ENCODE peak calls at places on chromosomes 6 and 20, in four cellular contexts. X is HEK293T, U is HepG2, S is WTC11. P is an unnamed sample.

GRCh38 chr20:17841751-17842191 is 126.8 kb downstream of the SNX5 start:
- DNase-seq in X (no peak), U (no peak), S (no peak), P (no peak)

GRCh38 chr6:150857062-150857905 is 8.2 kb upstream of the MTHFD1L start:
- DNase-seq in X (no peak), U (peak), S (no peak), P (no peak)

GRCh38 chr6:54037277-54037779 is 73.9 kb upstream of the MLIP start:
- DNase-seq in X (no peak), U (peak), S (no peak), P (no peak)

GRCh38 chr6:76771076-76771634 is 692.1 kb downstream of the HTR1B start:
- DNase-seq in X (no peak), U (no peak), S (no peak), P (no peak)

GRCh38 chr6:25193147-25193864 is 85.9 kb upstream of the CARMIL1 start:
- DNase-seq in X (no peak), U (no peak), S (no peak), P (no peak)

GRCh38 chr6:3405679-3406078 is 51.2 kb downstream of the SLC22A23 start:
- DNase-seq in X (no peak), U (peak), S (no peak), P (no peak)

GRCh38 chr6:83176256-83176655 is 16.8 kb downstream of the PGM3 start:
- DNase-seq in X (no peak), U (no peak), S (no peak), P (no peak)

GRCh38 chr6:152482289-152482688 is 154.9 kb downstream of the SYNE1 start:
- DNase-seq in X (no peak), U (no peak), S (no peak), P (no peak)

GRCh38 chr6:168192901-168193815 is 114.1 kb upstream of the FRMD1 start:
- DNase-seq in X (no peak), U (no peak), S (no peak), P (no peak)

GRCh38 chr6:116278478-116278822 is 1.3 kb downstream of the TSPYL1 start:
- DNase-seq in X (no peak), U (no peak), S (no peak), P (no peak)

GRCh38 chr6:7914991-7915789 is 4.6 kb upstream of the TXNDC5 start:
- DNase-seq in X (no peak), U (no peak), S (no peak), P (no peak)

GRCh38 chr20:17648306-17648646 is 33.8 kb downstream of the RRBP1 start:
- DNase-seq in X (no peak), U (no peak), S (no peak), P (no peak)

GRCh38 chr6:111591370-111591900 is 14.2 kb downstream of the TRAF3IP2 start:
- DNase-seq in X (peak), U (peak), S (no peak), P (peak)

DNA sequence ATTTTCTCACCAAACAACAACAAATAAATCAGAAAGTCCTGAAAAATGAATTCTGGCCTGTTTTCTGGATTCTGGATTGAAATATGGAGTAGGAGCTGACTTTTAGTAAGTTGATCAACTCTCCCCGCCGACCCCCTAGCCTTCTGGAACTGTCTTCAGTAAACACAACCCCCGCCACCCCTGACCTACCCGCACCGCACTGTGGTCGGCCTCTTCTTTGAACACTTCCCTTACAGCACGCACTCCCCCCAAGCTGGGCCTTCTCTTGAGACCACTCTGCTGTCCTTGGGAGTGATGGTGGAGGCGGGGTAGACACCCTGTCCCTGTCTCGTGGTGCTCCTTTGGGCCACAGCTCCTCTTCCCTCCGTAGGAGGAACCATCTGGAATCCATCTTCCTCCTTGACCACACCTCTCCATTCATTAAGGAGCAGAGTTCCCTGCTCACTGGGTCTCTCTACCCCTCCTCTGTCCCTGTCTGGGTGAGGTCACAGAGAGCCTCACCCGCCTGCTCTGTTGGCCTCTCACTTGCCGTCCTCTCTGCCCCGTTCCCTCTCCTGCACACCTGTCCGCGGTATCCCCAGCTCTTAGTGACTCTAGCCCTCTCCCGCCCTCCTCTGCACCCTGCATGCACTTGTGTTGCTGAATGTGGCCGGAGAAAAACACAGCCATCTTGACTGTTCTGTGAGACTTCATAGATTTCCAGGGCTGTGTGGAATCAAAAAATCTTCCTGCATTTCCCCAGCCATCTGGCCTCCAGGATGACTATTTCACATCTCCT is 19.1 kb downstream of the SYNJ2 start:
- DNase-seq in X (no peak), U (no peak), S (no peak), P (no peak)
- TF ChIP-seq ELF4 in X (no peak), U (no peak), S (no peak), P (no peak)

GRCh38 chr6:13097454-13097853 is 230.9 kb downstream of the TBC1D7 start:
- DNase-seq in X (no peak), U (no peak), S (no peak), P (no peak)
- TF ChIP-seq ELF4 in X (no peak), U (no peak), S (no peak), P (no peak)

GRCh38 chr20:53149652-53150205 is 177.6 kb downstream of the TSHZ2 start:
- DNase-seq in X (no peak), U (no peak), S (no peak), P (no peak)
- TF ChIP-seq ELF4 in X (no peak), U (no peak), S (no peak), P (no peak)

GRCh38 chr6:131781717-131782116 is 26.1 kb upstream of the ENPP1 start:
- DNase-seq in X (no peak), U (no peak), S (no peak), P (no peak)

GRCh38 chr6:131780600-131780999 is 27.2 kb upstream of the ENPP1 start:
- DNase-seq in X (no peak), U (no peak), S (no peak), P (no peak)

GRCh38 chr6:131784561-131784960 is 23.3 kb upstream of the ENPP1 start:
- DNase-seq in X (no peak), U (no peak), S (no peak), P (no peak)

GRCh38 chr6:131779304-131779703 is 28.5 kb upstream of the ENPP1 start:
- DNase-seq in X (no peak), U (no peak), S (no peak), P (no peak)

DNA sequence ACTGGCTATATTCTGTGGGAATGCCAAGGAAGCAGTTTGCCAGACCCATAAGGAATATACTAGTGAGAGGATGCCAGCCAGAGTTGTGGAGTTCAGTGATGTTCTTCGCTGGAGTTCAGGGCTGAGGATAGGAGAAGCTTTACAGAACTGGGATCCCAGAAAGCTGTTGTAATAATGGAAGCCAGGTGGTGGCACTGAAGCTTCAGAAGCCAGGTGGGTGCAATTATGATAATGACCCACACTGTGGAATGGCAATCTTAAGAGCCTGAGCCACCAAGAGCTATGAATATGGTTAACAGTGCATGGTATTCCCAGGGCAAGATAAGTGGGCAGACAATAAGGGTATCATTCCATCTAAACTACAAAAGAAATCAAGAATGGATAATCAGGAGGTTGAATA is 25.1 kb upstream of the ENPP1 start:
- DNase-seq in X (no peak), U (no peak), S (no peak), P (no peak)
- TF ChIP-seq ELF4 in X (no peak), U (no peak), S (no peak), P (no peak)

DNA sequence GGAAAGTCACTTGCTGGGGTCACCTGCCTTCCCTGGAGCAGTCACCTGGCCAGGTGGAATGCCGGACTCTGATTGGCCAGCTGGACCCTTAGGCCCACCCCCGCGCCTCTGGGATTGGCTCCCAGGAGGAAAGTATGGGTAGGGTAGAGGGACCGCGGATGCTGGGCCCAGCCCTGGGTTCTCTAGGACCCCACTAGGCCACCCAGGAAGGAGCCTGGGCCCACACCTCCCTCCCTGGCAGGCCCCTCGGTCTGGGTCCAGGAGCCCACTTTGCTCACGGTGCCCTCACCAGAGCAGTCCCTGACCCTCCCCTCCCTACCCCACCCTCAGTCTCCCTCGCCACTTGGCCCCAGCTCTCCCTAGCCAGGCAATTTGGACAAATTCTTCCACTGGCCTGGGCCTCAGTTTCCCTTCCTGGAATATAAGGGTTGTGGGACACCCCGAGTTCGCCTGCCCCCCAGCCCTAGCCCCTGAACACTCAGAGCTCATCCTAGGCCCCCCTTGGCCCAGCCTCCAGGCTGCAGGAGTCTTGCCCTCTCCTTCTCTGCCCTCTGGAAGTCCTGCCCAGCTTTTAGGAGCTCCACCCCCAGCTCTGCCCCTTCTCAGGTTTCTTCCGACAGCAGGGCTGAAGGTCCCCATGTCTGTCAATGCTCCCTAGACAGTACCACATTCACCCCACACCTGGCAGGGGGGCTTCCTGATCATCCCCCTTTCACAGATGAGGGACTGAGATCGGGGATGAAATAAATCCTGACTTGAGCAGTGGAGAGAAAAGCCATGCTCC is 299.6 kb downstream of the TAF4 start:
- DNase-seq in X (peak), U (no peak), S (peak), P (peak)
- TF ChIP-seq ELF4 in X (no peak), U (no peak), S (no peak), P (no peak)